ENCODE peak calls at places on chromosomes 3 and 15, in five cellular contexts. E is PC-3, A is endodermal cell, N is IMR-90, S is HFF-Myc. G is an unnamed sample.

GRCh38 chr15:88681610-88682221 is 42.9 kb downstream of the ISG20 start:
- DNase-seq in A (no peak), N (no peak), S (no peak), E (no peak), G (no peak)

GRCh38 chr3:183966361-183966791 is 51.3 kb downstream of the ABCC5 start:
- DNase-seq in N (no peak), E (peak), A (no peak), S (no peak), G (no peak)

GRCh38 chr3:131174752-131175151 is 148.1 kb downstream of the NEK11 start:
- DNase-seq in E (peak), N (no peak), S (no peak), A (no peak), G (peak)

GRCh38 chr15:25689592-25689991 is 173.5 kb downstream of the ATP10A start:
- DNase-seq in E (no peak), N (no peak), A (peak), S (no peak), G (no peak)

GRCh38 chr3:194814878-194815357 is 129.2 kb downstream of the FAM43A start:
- DNase-seq in E (peak), N (peak), S (no peak), A (peak), G (peak)

GRCh38 chr3:147159141-147159540 is 247.2 kb downstream of the ZIC4 start:
- DNase-seq in N (no peak), S (no peak), A (no peak), E (no peak), G (no peak)

GRCh38 chr3:185583925-185584324 is 2.2 kb upstream of the SENP2 start:
- DNase-seq in S (no peak), N (no peak), A (peak), E (no peak), G (no peak)

GRCh38 chr15:79680721-79681120 is 216.1 kb downstream of the MTHFS start:
- DNase-seq in A (peak), E (peak), S (peak), N (peak), G (peak)

GRCh38 chr3:133264920-133265319 is 134.9 kb upstream of the BFSP2 start:
- DNase-seq in E (no peak), S (peak), A (no peak), N (no peak), G (no peak)

GRCh38 chr3:85678713-85679112 is 719.9 kb downstream of the CADM2 start:
- DNase-seq in S (no peak), E (peak), N (no peak), A (no peak), G (no peak)

GRCh38 chr3:65672876-65673815 is 365.6 kb downstream of the MAGI1 start:
- DNase-seq in E (peak), N (peak), A (peak), S (no peak), G (peak)

GRCh38 chr3:179713643-179714090 is 60.8 kb downstream of the USP13 start:
- DNase-seq in E (no peak), A (no peak), N (peak), S (no peak), G (peak)

GRCh38 chr3:179853176-179853575 is 183.6 kb downstream of the PEX5L start:
- DNase-seq in N (peak), E (no peak), S (no peak), A (no peak), G (peak)

GRCh38 chr3:111238896-111239295 is 167.3 kb downstream of the NECTIN3 start:
- DNase-seq in A (no peak), E (peak), N (no peak), S (no peak), G (no peak)

GRCh38 chr15:81235781-81236507 is 39.3 kb downstream of the IL16 start:
- DNase-seq in S (peak), E (peak), N (peak), A (no peak), G (peak)

GRCh38 chr3:100002599-100003350 is 111.5 kb downstream of the FILIP1L start:
- DNase-seq in E (peak), S (peak), A (no peak), N (peak), G (peak)

GRCh38 chr15:76163429-76164020 is 103.7 kb downstream of the TMEM266 start:
- DNase-seq in E (no peak), N (peak), A (no peak), S (no peak), G (peak)

DNA sequence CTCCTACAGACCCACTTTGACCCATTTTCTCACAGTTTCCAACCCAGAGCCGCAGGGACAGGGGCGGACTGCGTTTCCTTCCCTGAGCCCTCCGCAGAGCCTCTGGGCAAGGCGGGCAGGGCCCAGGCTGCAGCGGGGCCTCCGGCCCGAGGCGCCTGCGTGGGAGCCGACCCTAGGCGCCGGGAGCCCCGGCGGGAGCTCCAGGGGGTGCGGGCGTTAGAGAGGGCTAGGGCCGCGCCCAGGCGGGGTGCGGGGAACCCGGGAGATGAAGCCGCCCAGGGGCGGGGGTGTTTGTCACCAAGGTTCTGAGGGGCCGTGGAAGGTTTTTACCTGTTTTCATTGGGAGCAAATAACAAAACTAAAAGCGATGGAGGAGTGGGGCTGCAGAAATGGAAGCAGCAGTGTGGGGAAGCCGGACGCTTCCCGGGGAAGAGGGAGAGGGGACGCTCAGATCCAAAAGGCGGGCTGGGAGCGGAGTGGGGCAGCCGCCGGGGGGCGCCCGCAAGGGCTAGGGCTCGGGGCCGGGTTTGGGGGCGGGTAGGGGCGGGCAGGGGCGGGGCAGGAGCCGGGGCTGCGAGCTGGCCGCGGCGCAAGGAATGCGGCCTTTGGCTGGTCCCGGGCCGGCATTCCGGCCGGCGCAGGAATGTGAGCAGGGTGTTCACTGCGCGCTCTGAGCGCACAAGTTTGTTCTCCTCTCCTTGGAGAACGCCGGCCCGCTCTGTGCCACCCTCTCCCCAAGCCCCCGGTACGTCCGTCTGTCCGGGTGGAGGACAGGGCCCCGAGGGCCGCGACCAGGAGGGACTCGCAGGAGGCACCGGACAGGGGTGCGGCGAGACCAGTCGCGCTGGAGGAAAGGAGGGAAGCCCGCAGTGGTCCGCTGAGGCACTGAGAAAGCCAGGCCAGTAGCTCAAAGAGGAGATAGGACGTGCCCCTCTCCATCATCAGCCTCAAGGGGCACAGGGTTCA is 61.1 kb downstream of the AMOTL2 start:
- DNase-seq in E (peak), N (peak), S (no peak), A (peak), G (peak)
- H3K4me3 ChIP-seq in E (peak), N (peak), S (peak), A (peak), G (peak)

GRCh38 chr3:172203522-172204258 is 164.3 kb downstream of the FNDC3B start:
- DNase-seq in N (no peak), A (no peak), S (no peak), E (peak), G (no peak)
- TF ChIP-seq CTCF in N (no peak), A (no peak), S (no peak), E (no peak), G (no peak)

DNA sequence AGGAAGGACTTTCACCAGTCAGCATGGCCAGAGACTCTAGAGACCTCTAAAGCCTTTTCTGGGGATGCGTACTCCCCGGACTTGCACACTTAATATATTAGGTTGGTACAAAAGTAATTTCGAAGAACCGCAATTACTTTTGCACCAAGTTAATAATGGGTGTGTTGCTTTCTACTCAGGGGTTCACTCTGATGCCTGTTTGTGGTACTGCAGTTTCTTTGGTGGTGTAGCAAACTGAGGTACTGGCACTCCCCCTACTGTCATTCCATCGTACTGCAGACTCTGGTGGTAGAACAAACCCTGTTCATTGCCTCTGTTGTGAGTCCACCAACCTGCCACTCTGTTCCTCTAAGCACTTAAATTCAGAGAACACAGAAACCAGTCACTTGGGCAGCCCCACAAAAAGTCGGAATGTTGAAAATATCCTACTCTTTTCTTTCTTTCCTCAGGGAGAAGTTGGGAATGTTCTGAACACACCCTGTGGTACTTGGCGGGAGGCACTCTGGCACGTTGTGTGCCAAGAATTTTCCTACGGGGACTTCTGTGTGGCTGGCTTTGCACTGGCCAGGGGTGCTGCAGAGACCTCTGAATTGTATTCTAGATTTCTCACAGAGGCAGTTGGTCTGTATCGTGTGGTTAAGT is 46.3 kb downstream of the GABRG3 start:
- DNase-seq in E (peak), S (peak), A (peak), N (peak), G (peak)
- H3K4me3 ChIP-seq in E (no peak), S (no peak), A (no peak), N (no peak), G (no peak)

GRCh38 chr3:128849776-128850542 is 29.5 kb upstream of the ACAD9 start:
- DNase-seq in N (no peak), A (peak), S (peak), E (peak), G (peak)
- TF ChIP-seq CTCF in N (peak), A (peak), S (peak), E (peak), G (no peak)

GRCh38 chr3:157257101-157257500 is 97.2 kb upstream of the CCNL1 start:
- DNase-seq in S (no peak), A (no peak), E (no peak), N (no peak), G (no peak)
- H3K4me3 ChIP-seq in S (no peak), A (no peak), E (no peak), N (no peak), G (no peak)

DNA sequence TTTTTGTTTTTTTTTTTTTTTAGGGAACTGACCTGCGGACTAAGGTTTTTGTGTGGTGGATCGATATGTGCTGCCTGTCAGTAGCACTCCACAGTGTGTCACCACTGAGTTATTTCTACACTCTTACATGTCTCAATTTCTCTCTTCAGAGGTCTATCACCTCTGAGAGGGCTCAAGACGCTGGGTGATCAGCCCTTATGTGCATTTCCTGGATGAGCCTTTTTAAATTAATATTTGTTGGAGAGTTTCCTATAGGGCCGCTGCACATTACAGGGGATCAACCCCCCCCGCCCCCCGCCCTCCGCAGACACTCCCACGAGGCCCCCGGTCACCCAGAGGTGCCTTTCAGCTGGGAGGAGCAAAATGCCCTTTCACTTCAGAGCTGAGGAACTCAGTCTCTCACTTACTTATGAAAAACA is 34.5 kb upstream of the AP4E1 start:
- DNase-seq in E (no peak), A (no peak), N (no peak), S (no peak), G (no peak)
- TF ChIP-seq CTCF in E (no peak), A (peak), N (no peak), S (no peak), G (no peak)

GRCh38 chr3:110017304-110017703 is 680.0 kb upstream of the DPPA4 start:
- DNase-seq in E (no peak), A (no peak), N (no peak), S (no peak), G (no peak)

GRCh38 chr3:110016235-110016634 is 678.9 kb upstream of the DPPA4 start:
- DNase-seq in A (no peak), E (no peak), S (no peak), N (no peak), G (peak)

GRCh38 chr3:110015231-110015963 is 678.1 kb upstream of the DPPA4 start:
- DNase-seq in A (no peak), S (no peak), N (no peak), E (no peak), G (no peak)
- H3K4me3 ChIP-seq in A (no peak), S (no peak), N (no peak), E (no peak), G (no peak)